ENCODE peak calls at places on chromosomes 7 and 10, in eight cellular contexts. K is lung; Z is upper lobe of right lung; A is endodermal cell; U is keratinocyte; Y is right lobe of liver; I is naive thymus-derived CD4-positive, alpha-beta T cell; D is heart right ventricle. V is an unnamed sample.

GRCh38 chr7:115782716-115783460 is 247.7 kb downstream of the TFEC start:
- DNase-seq in D (no peak), A (no peak), U (no peak), Z (no peak), Y (no peak), I (no peak), K (no peak), V (no peak)

GRCh38 chr7:131249003-131249402 is 78.7 kb upstream of the MKLN1 start:
- DNase-seq in D (peak; percentile 27), K (peak; percentile 77), A (peak; percentile 63), Z (peak; percentile 70), I (no peak), Y (no peak), U (peak; percentile 2), V (peak; percentile 92)

GRCh38 chr10:115951242-115951641 is 321.8 kb downstream of the GFRA1 start:
- DNase-seq in U (no peak), K (no peak), I (no peak), Y (no peak), Z (no peak), D (no peak), A (no peak), V (no peak)

GRCh38 chr7:5758753-5759330 is 22.6 kb downstream of the RNF216 start:
- DNase-seq in U (no peak), D (no peak), A (no peak), Y (no peak), I (no peak), K (no peak), Z (no peak), V (no peak)

GRCh38 chr7:30470783-30471182 is 7.8 kb downstream of the NOD1 start:
- DNase-seq in U (no peak), A (no peak), Z (no peak), D (no peak), Y (no peak), K (peak; percentile 85), I (no peak), V (no peak)

GRCh38 chr7:12630615-12630884 is 56.9 kb upstream of the ARL4A start:
- DNase-seq in D (no peak), U (no peak), Z (no peak), Y (no peak), A (no peak), I (no peak), K (no peak), V (no peak)

GRCh38 chr7:9200666-9201065 is 767.3 kb downstream of the NXPH1 start:
- DNase-seq in A (no peak), Y (no peak), Z (no peak), D (no peak), I (no peak), K (no peak), U (no peak), V (no peak)

GRCh38 chr7:143120696-143121405 is 11.0 kb upstream of the PIP start:
- DNase-seq in U (no peak), Y (no peak), Z (no peak), I (no peak), D (no peak), K (no peak), A (no peak), V (no peak)

GRCh38 chr10:7230956-7231355 is 179.9 kb downstream of the SFMBT2 start:
- DNase-seq in I (no peak), D (no peak), U (no peak), K (no peak), Y (no peak), Z (no peak), A (no peak), V (no peak)

GRCh38 chr10:93039721-93040120 is 20.9 kb upstream of the CYP26C1 start:
- DNase-seq in Z (no peak), Y (no peak), A (peak; percentile 80), K (no peak), D (no peak), I (no peak), U (no peak), V (no peak)

GRCh38 chr10:30827531-30828120 is 198.1 kb upstream of the LYZL2 start:
- DNase-seq in U (no peak), Z (no peak), D (no peak), I (no peak), K (no peak), A (no peak), Y (no peak), V (peak; percentile 62)

GRCh38 chr7:35753761-35754603 is 46.9 kb upstream of the SEPTIN7 start:
- DNase-seq in I (no peak), Z (no peak), U (no peak), K (no peak), Y (no peak), D (peak; percentile 18), A (no peak), V (no peak)

GRCh38 chr7:105011771-105012502 is 2.1 kb upstream of the KMT2E start:
- DNase-seq in U (no peak), K (no peak), Y (peak; percentile 28), D (no peak), I (no peak), Z (no peak), A (no peak), V (no peak)

GRCh38 chr10:24427678-24428409 is 218.9 kb downstream of the KIAA1217 start:
- DNase-seq in D (no peak), K (no peak), Z (no peak), A (no peak), I (no peak), Y (peak; percentile 54), U (no peak), V (no peak)

GRCh38 chr7:84112771-84113170 is 81.8 kb downstream of the SEMA3A start:
- DNase-seq in K (no peak), I (no peak), U (no peak), A (no peak), D (no peak), Y (no peak), Z (no peak), V (no peak)

GRCh38 chr7:96737545-96738050 is 28.0 kb upstream of the SEM1 start:
- DNase-seq in Z (no peak), U (no peak), D (no peak), K (no peak), Y (no peak), I (no peak), A (no peak), V (no peak)
- H3K4me3 ChIP-seq in Z (no peak overlapping the region), U (no peak overlapping the region), D (no peak overlapping the region), K (no peak overlapping the region), Y (no peak overlapping the region), I (no peak overlapping the region), A (no peak overlapping the region), V (no peak overlapping the region)

GRCh38 chr7:50341709-50342108 is 37.2 kb downstream of the IKZF1 start:
- DNase-seq in Z (no peak), Y (no peak), D (no peak), U (no peak), K (no peak), A (no peak), I (no peak), V (no peak)

GRCh38 chr7:50342616-50343114 is 38.1 kb downstream of the IKZF1 start:
- DNase-seq in Y (no peak), A (peak; percentile 58), I (no peak), Z (no peak), K (no peak), U (no peak), D (no peak), V (no peak)

GRCh38 chr7:50336909-50337703 is 32.6 kb downstream of the IKZF1 start:
- DNase-seq in Y (no peak), K (no peak), Z (no peak), A (peak; percentile 20), I (no peak), U (no peak), D (no peak), V (no peak)

GRCh38 chr7:50335795-50336754 is 31.6 kb downstream of the IKZF1 start:
- DNase-seq in A (peak; percentile 49), Z (peak; percentile 73), K (no peak), U (no peak), Y (no peak), I (no peak), D (no peak), V (no peak)

GRCh38 chr7:50339990-50340500 is 35.5 kb downstream of the IKZF1 start:
- DNase-seq in A (peak; percentile 45), U (no peak), K (no peak), Z (no peak), I (no peak), D (no peak), Y (no peak), V (no peak)
- H3K27ac ChIP-seq in A (no peak overlapping the region), U (no peak overlapping the region), K (no peak overlapping the region), Z (no peak overlapping the region), I (peak overlapping the region; percentile 93), D (no peak overlapping the region), Y (no peak overlapping the region), V (no peak overlapping the region)

DNA sequence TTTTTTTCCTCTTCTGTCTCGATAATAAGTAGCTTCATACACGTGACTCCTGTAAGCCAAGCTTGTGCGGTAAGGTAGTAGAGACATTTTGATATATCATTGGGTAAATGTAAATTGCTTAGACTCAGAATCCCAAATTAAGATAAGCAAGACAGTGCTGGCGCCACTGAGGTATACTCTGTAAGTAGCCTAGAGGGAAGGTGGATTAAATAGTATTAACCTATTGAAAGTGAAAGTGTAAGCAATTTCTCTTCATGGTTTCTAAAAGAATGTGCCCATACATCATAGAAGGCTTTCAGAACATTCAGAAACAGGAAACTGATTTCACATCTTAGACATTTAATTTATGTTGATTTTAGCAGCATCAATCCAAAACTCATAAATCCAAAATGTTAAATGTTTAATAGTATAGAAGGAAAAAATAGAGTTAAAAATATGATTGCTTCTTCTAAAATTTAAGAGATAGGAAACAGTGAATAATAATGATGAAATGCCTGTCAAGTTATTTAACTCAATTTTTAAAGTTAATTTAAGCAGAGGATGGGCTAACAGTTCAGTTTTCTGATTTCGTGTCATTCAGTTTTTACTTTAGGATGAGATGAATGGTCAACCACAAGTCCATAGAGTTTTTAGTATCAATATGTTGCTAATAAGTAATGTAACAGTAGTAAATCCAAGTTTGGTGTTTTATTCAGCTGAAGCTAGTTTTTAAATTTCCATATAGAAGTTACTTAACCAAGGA is 36.8 kb downstream of the LRRC72 start:
- DNase-seq in A (no peak), D (no peak), I (no peak), Y (no peak), K (no peak), Z (no peak), U (no peak), V (no peak)
- H3K4me3 ChIP-seq in A (no peak overlapping the region), D (no peak overlapping the region), I (peak overlapping the region; percentile 40), Y (no peak overlapping the region), K (no peak overlapping the region), Z (peak overlapping the region; percentile 12), U (peak overlapping the region; percentile 37), V (no peak overlapping the region)

GRCh38 chr10:42753507-42754154 is 29.0 kb upstream of the BMS1 start:
- DNase-seq in I (no peak), A (no peak), Z (no peak), Y (peak; percentile 25), K (no peak), D (no peak), U (no peak), V (no peak)

GRCh38 chr10:42755028-42755451 is 27.6 kb upstream of the BMS1 start:
- DNase-seq in K (no peak), U (no peak), D (no peak), Z (no peak), A (peak; percentile 76), Y (no peak), I (no peak), V (no peak)

GRCh38 chr10:42753126-42753506 is 29.5 kb upstream of the BMS1 start:
- DNase-seq in Z (peak; percentile 87), K (peak; percentile 80), I (peak; percentile 51), D (peak; percentile 83), A (peak; percentile 97), Y (peak; percentile 60), U (peak; percentile 13), V (peak; percentile 16)

GRCh38 chr10:42755591-42756093 is 27.0 kb upstream of the BMS1 start:
- DNase-seq in D (no peak), Y (no peak), Z (no peak), I (no peak), A (no peak), K (no peak), U (no peak), V (no peak)

GRCh38 chr10:42754155-42755027 is 28.2 kb upstream of the BMS1 start:
- DNase-seq in D (peak; percentile 58), K (no peak), U (no peak), Z (peak; percentile 71), Y (peak; percentile 27), A (peak; percentile 85), I (no peak), V (no peak)
- H3K27ac ChIP-seq in D (no peak overlapping the region), K (no peak overlapping the region), U (no peak overlapping the region), Z (peak overlapping the region; percentile 32), Y (no peak overlapping the region), A (no peak overlapping the region), I (no peak overlapping the region), V (no peak overlapping the region)